ENCODE peak calls at places on chromosomes 6 and 20, in four cellular contexts. T is NT2/D1; U is cardiac muscle cell; W is CD4-positive, alpha-beta memory T cell. J is an unnamed sample.

GRCh38 chr6:32148722-32149576 is 2.8 kb downstream of the PRRT1 start:
- DNase-seq in T (no peak), U (no peak), W (peak), J (peak)

GRCh38 chr20:57221916-57222630 is 44.4 kb downstream of the BMP7 start:
- DNase-seq in T (no peak), U (no peak), W (no peak), J (no peak)

GRCh38 chr6:166289181-166290061 is 18.8 kb downstream of the PRR18 start:
- DNase-seq in T (no peak), U (no peak), W (no peak), J (no peak)

GRCh38 chr6:118784641-118785164 is 109.2 kb upstream of the ASF1A start:
- DNase-seq in T (no peak), U (peak), W (no peak), J (no peak)

GRCh38 chr6:79469381-79470246 is 67.6 kb downstream of the LCA5 start:
- DNase-seq in T (no peak), U (peak), W (no peak), J (no peak)

GRCh38 chr20:57999465-58000111 is 228.9 kb downstream of the ANKRD60 start:
- DNase-seq in T (no peak), U (peak), W (no peak), J (no peak)

GRCh38 chr6:6365242-6365641 is 44.8 kb upstream of the F13A1 start:
- DNase-seq in T (no peak), U (no peak), W (no peak), J (no peak)

GRCh38 chr6:43396408-43397149 is 27.1 kb upstream of the ZNF318 start:
- DNase-seq in T (no peak), U (no peak), W (no peak), J (no peak)

GRCh38 chr6:38501931-38502330 is 137.8 kb downstream of the BTBD9 start:
- DNase-seq in T (no peak), U (no peak), W (no peak), J (no peak)

GRCh38 chr20:31966991-31967655 is 828 bp upstream of the XKR7 start:
- DNase-seq in T (no peak), U (no peak), W (no peak), J (no peak)

GRCh38 chr20:44861547-44862006 is 23.9 kb upstream of the YWHAB start:
- DNase-seq in T (no peak), U (peak), W (no peak), J (no peak)

GRCh38 chr6:53951383-53951782 is 156.6 kb downstream of the LRRC1 start:
- DNase-seq in T (no peak), U (no peak), W (no peak), J (no peak)

GRCh38 chr6:88536056-88536455 is 369.9 kb upstream of the CNR1 start:
- DNase-seq in T (no peak), U (no peak), W (no peak), J (no peak)

GRCh38 chr6:150857062-150857905 is 8.2 kb upstream of the MTHFD1L start:
- DNase-seq in T (no peak), U (peak), W (no peak), J (no peak)

GRCh38 chr20:38043512-38044300 is 10.2 kb downstream of the RPRD1B start:
- DNase-seq in T (no peak), U (peak), W (no peak), J (no peak)

GRCh38 chr6:41028618-41029486 is 10.2 kb downstream of the UNC5CL start:
- DNase-seq in T (no peak), U (no peak), W (no peak), J (no peak)
- H3K4me3 ChIP-seq in T (peak), U (peak), W (peak), J (peak)

GRCh38 chr6:116461563-116462507 is 660 bp downstream of the CALHM6 start:
- DNase-seq in T (peak), U (peak), W (peak), J (peak)
- H3K4me3 ChIP-seq in T (peak), U (peak), W (peak), J (peak)

DNA sequence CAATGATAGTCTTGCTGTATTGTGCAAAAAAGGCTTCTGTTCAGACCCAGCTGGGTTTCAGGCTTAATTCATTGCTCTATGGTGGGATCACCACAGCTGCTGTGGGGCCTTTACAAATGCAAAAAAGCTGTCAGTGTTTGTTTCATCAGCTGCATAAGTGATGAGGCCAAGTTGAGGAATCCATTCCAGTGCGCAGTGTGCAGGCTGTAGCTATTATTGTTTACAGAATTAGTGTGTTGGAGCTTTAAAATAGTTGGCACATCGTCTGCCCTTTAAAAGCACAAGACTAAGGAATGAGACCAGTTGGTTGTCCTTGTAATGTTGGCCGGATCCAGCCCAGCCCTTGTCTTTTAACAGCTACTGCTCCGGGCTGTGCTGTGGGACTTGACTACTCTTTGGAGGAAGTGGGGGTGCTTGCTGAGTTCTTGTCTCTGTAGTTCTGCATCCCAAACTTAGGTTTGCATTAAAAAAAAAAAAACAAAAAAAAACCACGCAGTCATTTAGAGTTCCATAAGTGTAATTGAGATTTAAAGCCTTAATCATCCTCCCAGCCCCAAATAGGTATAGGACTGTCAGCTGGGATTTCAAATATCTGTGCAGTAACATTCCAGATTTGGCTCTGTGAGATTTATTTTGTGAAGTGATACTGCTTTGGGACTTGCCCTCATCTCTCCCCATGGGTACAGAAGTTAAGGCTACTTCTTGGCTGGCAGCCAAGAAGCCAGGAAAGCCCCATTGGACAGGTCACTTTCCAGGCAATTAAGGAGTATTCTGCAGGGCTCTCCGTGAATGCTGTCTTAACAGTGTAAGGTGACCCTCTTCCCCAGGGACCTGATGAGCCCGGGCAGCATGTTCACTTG is 19.3 kb downstream of the JARID2 start:
- DNase-seq in T (no peak), U (peak), W (no peak), J (no peak)
- H3K4me3 ChIP-seq in T (no peak), U (no peak), W (no peak), J (no peak)

GRCh38 chr20:23049933-23050838 is 714 bp upstream of the THBD start:
- DNase-seq in T (no peak), U (peak), W (no peak), J (peak)
- H3K4me3 ChIP-seq in T (peak), U (peak), W (no peak), J (peak)

GRCh38 chr20:53087034-53087777 is 115.0 kb downstream of the TSHZ2 start:
- DNase-seq in T (no peak), U (peak), W (no peak), J (no peak)

GRCh38 chr20:53081916-53082863 is 110.0 kb downstream of the TSHZ2 start:
- DNase-seq in T (no peak), U (no peak), W (no peak), J (no peak)

GRCh38 chr20:53083411-53083810 is 111.3 kb downstream of the TSHZ2 start:
- DNase-seq in T (no peak), U (no peak), W (no peak), J (no peak)

GRCh38 chr20:53085720-53086119 is 113.6 kb downstream of the TSHZ2 start:
- DNase-seq in T (no peak), U (no peak), W (no peak), J (no peak)

DNA sequence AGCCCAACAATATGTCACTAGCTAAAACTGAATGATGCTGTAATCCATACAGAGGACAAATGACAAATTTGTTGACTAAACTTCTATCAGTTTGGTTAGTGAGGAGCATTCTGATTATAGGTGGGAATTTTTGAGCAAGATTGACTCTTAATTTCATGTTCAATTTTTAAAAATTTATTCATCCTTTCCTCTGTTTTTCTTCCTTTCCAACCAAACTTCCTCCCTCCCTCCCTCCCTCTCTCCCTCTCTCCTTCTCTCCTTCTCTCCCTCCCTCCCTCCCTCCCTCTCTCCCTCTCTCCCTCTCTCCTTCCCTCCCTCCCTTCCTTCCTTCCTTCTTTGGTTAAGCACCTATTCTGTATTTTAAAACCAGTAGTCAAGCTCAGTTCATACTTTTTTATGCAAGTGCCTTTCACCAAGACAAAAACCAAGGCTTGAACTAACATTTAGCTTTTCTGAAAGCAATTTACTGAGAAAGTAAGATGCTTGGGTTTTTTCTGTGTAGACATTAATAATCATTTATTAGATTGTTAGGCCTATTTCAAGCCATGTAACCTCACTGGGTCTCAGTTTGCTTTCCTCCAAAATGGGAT is 112.3 kb downstream of the TSHZ2 start:
- DNase-seq in T (no peak), U (no peak), W (no peak), J (no peak)
- H3K4me3 ChIP-seq in T (no peak), U (no peak), W (no peak), J (no peak)

GRCh38 chr6:46323966-46324622 is 153.3 kb upstream of the ENPP5 start:
- DNase-seq in T (no peak), U (no peak), W (no peak), J (no peak)

GRCh38 chr6:46327769-46328168 is 157.0 kb upstream of the ENPP5 start:
- DNase-seq in T (no peak), U (no peak), W (no peak), J (no peak)

GRCh38 chr6:46325561-46326525 is 155.1 kb upstream of the ENPP5 start:
- DNase-seq in T (no peak), U (peak), W (peak), J (no peak)

GRCh38 chr6:46323312-46323965 is 152.7 kb upstream of the ENPP5 start:
- DNase-seq in T (no peak), U (peak), W (no peak), J (no peak)

DNA sequence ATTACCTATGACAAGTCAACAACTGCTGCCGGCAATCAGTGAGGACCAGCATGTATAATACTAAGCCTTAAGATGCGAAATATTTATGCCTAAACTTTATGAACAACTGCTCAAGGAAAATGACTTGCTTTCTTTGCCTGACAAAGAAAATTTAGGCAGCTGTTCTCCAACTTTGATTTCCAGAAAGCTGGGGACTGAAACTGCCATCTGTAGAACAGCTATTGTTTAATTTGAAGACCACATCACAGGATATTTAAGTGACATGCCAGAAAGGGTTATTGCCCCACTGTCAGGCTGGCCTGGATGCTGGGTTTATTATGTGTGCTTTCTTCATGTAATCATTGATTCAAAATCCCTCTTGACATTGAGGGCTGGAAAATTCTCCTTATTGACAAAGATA is 153.9 kb upstream of the ENPP5 start:
- DNase-seq in T (no peak), U (no peak), W (no peak), J (no peak)
- H3K4me3 ChIP-seq in T (no peak), U (no peak), W (no peak), J (no peak)

GRCh38 chr6:135147637-135148592 is 33.2 kb upstream of the MYB start:
- DNase-seq in T (no peak), U (no peak), W (no peak), J (no peak)

GRCh38 chr6:135141728-135142127 is 39.4 kb upstream of the MYB start:
- DNase-seq in T (no peak), U (no peak), W (no peak), J (no peak)

GRCh38 chr6:135145509-135145865 is 35.6 kb upstream of the MYB start:
- DNase-seq in T (no peak), U (peak), W (no peak), J (no peak)

GRCh38 chr6:135146160-135146920 is 34.8 kb upstream of the MYB start:
- DNase-seq in T (no peak), U (no peak), W (no peak), J (no peak)

DNA sequence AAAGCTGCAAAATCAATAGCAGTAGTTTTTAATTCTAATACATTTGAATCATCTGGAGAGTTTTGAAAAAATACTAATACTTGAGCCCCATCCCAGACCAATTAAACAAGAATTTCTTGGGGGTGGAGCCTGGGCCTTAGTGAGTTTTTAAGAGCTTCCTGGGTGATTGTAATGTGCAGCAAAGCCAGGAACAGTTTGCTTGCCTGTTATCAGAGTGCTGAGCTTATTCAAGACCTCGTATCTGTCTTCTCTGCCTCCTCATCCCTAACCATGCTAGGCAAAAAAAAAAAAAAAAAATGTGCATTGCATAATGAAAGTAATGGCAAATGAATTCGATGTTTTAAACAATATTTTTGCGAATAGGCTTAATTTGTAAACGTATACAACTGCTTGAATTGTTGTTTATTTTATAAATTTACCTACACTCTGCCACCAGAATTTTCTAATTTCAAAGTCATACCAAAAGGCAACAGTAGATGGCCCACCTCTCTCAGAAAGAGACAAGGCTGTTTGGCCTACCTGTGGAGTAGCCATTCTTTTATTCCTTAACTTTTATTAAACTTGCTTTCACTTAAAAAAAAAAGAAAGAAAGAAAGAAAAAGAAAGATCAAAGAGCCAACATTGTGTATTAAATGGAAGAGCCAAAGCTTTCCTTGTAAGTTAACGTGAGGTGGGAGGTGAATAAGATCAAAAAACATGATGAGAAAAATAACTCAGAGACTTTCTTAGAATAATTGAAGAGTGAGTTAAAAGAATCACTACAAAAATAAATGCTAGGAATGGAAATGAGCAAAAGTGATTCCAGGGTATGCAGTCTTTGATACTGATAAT is 36.2 kb upstream of the MYB start:
- DNase-seq in T (no peak), U (peak), W (no peak), J (no peak)
- H3K4me3 ChIP-seq in T (no peak), U (no peak), W (no peak), J (no peak)

GRCh38 chr20:53162251-53162835 is 190.2 kb downstream of the TSHZ2 start:
- DNase-seq in T (peak), U (peak), W (no peak), J (no peak)
- H3K4me3 ChIP-seq in T (no peak), U (no peak), W (no peak), J (peak)

GRCh38 chr6:501891-502601 is 110.5 kb downstream of the IRF4 start:
- DNase-seq in T (no peak), U (no peak), W (peak), J (no peak)
- H3K4me3 ChIP-seq in T (no peak), U (no peak), W (peak), J (peak)